ENCODE peak calls at places on chromosomes 6 and 20, in seven cellular contexts. O is thyroid gland; C is upper lobe of right lung; B is psoas muscle; N is mucosa of descending colon; W is IMR-90; Y is CD8-positive, alpha-beta T cell. G is an unnamed sample.
A peak's percentile ranks its signal among the peaks of the same experiment; 100 is the strongest.

GRCh38 chr20:34637245-34638185 is 39.4 kb downstream of the PIGU start:
- DNase-seq in B (peak; percentile 37), W (peak; percentile 80), C (no peak), N (no peak), O (no peak), Y (no peak), G (no peak)

GRCh38 chr20:19802492-19803158 is 44.6 kb downstream of the RIN2 start:
- DNase-seq in C (no peak), N (no peak), O (peak; percentile 49), B (no peak), W (peak; percentile 39), Y (no peak), G (peak; percentile 55)

GRCh38 chr6:52820198-52820597 is 16.6 kb upstream of the GSTA1 start:
- DNase-seq in B (no peak), Y (no peak), C (no peak), O (no peak), W (peak; percentile 52), N (no peak), G (no peak)

GRCh38 chr20:11716239-11716944 is 201.3 kb upstream of the BTBD3 start:
- DNase-seq in C (no peak), O (no peak), Y (no peak), N (no peak), W (peak; percentile 90), B (no peak), G (no peak)

GRCh38 chr6:111978826-111979225 is 75.1 kb upstream of the CCN6 start:
- DNase-seq in C (no peak), O (no peak), B (no peak), Y (no peak), N (no peak), W (no peak), G (no peak)

GRCh38 chr20:10319855-10320254 is 101.2 kb downstream of the SNAP25 start:
- DNase-seq in N (no peak), W (no peak), Y (no peak), C (no peak), B (no peak), O (no peak), G (no peak)

GRCh38 chr6:157461000-157461915 is 80.3 kb downstream of the ZDHHC14 start:
- DNase-seq in O (no peak), B (no peak), Y (no peak), C (no peak), N (no peak), W (peak; percentile 85), G (no peak)

GRCh38 chr6:167791780-167792478 is 34.8 kb upstream of the AFDN start:
- DNase-seq in C (no peak), Y (no peak), O (no peak), W (no peak), N (no peak), B (no peak), G (no peak)

GRCh38 chr6:8494730-8495129 is 59.4 kb upstream of the SLC35B3 start:
- DNase-seq in N (no peak), Y (no peak), B (no peak), C (no peak), W (no peak), O (no peak), G (no peak)

GRCh38 chr6:3208096-3208774 is 19.2 kb downstream of the TUBB2B start:
- DNase-seq in C (no peak), N (no peak), B (peak; percentile 55), Y (no peak), W (peak; percentile 95), O (no peak), G (no peak)

GRCh38 chr20:12722096-12722495 is 286.7 kb upstream of the SPTLC3 start:
- DNase-seq in C (no peak), N (no peak), W (no peak), O (no peak), Y (no peak), B (no peak), G (no peak)

GRCh38 chr20:2135018-2135417 is 33.4 kb downstream of the STK35 start:
- DNase-seq in B (no peak), Y (no peak), N (no peak), W (no peak), O (no peak), C (no peak), G (no peak)

GRCh38 chr6:53342210-53342609 is 6.5 kb downstream of the ELOVL5 start:
- DNase-seq in C (no peak), B (no peak), Y (no peak), N (no peak), O (no peak), W (no peak), G (no peak)

GRCh38 chr6:121695346-121695745 is 259.9 kb downstream of the GJA1 start:
- DNase-seq in C (no peak), W (no peak), O (no peak), Y (no peak), N (no peak), B (no peak), G (no peak)

GRCh38 chr6:134995536-134995935 is 45.6 kb upstream of the ALDH8A1 start:
- DNase-seq in O (no peak), B (no peak), N (no peak), W (no peak), C (no peak), Y (no peak), G (no peak)

GRCh38 chr6:54060286-54060685 is 51.0 kb upstream of the MLIP start:
- DNase-seq in Y (no peak), W (peak; percentile 53), B (no peak), N (no peak), O (no peak), C (no peak), G (no peak)

GRCh38 chr6:12657884-12658283 is 58.7 kb upstream of the PHACTR1 start:
- DNase-seq in N (no peak), Y (no peak), O (no peak), C (no peak), B (no peak), W (no peak), G (no peak)

GRCh38 chr6:12653396-12653910 is 63.1 kb upstream of the PHACTR1 start:
- DNase-seq in N (no peak), B (no peak), O (no peak), Y (no peak), C (no peak), W (no peak), G (no peak)

GRCh38 chr6:12654526-12654925 is 62.0 kb upstream of the PHACTR1 start:
- DNase-seq in N (no peak), W (no peak), O (no peak), B (no peak), C (no peak), Y (no peak), G (no peak)

GRCh38 chr6:12654107-12654506 is 62.5 kb upstream of the PHACTR1 start:
- DNase-seq in N (no peak), Y (no peak), C (no peak), B (no peak), O (no peak), W (no peak), G (no peak)

DNA sequence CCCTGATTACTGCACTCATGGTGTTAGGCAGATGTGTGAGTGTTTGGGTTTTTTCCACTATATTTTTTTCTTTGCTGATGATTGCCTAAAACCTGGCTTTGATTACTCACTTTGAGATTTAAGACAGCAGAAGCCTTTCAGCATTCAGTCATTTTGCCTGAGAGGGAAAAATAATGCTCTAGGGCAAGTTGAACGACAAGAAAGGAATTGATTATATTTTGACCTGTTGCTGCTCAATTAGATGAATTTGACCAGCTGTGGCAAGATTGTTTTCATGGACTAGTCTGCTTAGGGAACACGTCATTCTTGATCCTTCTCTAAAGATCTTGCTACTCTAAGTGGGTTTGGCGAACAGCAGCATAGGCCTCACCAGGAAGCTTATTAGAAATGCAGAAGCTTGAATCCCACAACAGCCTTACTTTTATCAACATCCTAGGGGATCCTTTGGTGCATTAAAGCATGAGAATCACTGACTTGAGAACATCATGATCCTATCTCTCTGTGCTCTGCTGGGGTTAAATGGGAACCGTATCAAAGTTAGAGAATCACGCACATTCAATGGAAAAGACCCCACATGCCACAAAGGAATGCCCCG is 59.6 kb upstream of the PHACTR1 start:
- DNase-seq in C (no peak), O (no peak), N (no peak), Y (no peak), B (no peak), W (no peak), G (no peak)
- H3K4me1 ChIP-seq in C (no peaks in the 10 kb centered on the region), O (no peaks in the 10 kb centered on the region), N (no peaks in the 10 kb centered on the region), Y (no peaks in the 10 kb centered on the region), B (no peaks in the 10 kb centered on the region), W (no peaks in the 10 kb centered on the region), G (no peaks in the 10 kb centered on the region)

GRCh38 chr6:45447005-45447404 is 69.3 kb upstream of the SUPT3H start:
- DNase-seq in O (no peak), C (no peak), B (no peak), W (no peak), Y (no peak), N (no peak), G (no peak)

GRCh38 chr6:45445364-45445748 is 67.6 kb upstream of the SUPT3H start:
- DNase-seq in B (no peak), O (no peak), C (no peak), N (no peak), W (peak; percentile 35), Y (no peak), G (no peak)

GRCh38 chr6:45448417-45449389 is 71.0 kb upstream of the SUPT3H start:
- DNase-seq in O (no peak), N (no peak), C (no peak), B (no peak), Y (no peak), W (peak; percentile 38), G (no peak)

GRCh38 chr6:45447721-45448120 is 70.0 kb upstream of the SUPT3H start:
- DNase-seq in Y (no peak), O (no peak), C (no peak), N (no peak), B (no peak), W (peak; percentile 38), G (no peak)

DNA sequence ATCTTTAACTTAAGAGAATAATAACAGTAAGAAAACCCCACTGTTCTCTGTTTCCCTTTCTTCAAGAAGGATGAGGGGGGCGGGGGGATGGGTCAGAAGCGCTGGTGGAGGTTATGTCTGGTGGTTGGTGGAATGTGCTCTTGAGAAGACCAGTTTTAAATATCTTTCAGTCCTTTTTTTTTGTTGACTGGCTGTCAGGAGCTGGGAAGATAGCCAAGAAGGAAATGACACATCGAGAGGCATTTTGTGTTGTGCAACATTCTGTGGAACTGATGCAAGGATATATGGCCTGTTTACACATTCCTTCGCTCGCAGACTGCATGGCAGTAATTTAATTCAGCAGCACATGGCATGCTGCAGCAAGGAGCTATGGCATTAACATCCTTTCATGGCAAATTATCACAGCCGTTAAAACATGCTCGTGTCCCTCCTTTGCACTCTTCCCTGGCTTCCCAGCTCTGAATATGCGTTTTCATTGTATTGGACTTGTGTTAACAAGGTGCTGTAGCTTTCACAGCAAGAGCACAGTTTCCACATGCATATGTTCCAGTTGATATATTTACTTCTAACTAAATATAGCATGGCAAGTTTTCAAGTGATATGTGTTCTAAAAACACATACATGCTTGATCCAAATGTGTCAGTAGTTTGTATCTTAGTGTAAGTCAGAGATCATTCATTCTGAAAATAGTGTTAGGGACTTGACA is 68.2 kb upstream of the SUPT3H start:
- DNase-seq in O (peak; percentile 70), W (peak; percentile 99), N (peak; percentile 60), Y (peak; percentile 6), B (peak; percentile 59), C (peak; percentile 73), G (peak; percentile 92)
- H3K4me3 ChIP-seq in O (no peak overlapping the region), W (no peak overlapping the region), N (no peak overlapping the region), Y (no peak overlapping the region), B (peak overlapping the region; percentile 37), C (no peak overlapping the region), G (no peak overlapping the region)

GRCh38 chr20:3929713-3930060 is 40.5 kb downstream of the PANK2 start:
- DNase-seq in B (no peak), C (no peak), N (no peak), O (no peak), W (no peak), Y (no peak), G (no peak)
- H3K4me1 ChIP-seq in B (peaks cover 36% of the 10 kb centered on the region), C (peaks cover 42% of the 10 kb centered on the region), N (no peaks in the 10 kb centered on the region), O (peaks cover 52% of the 10 kb centered on the region), W (peaks cover 18% of the 10 kb centered on the region), Y (peaks cover 21% of the 10 kb centered on the region), G (peaks cover 6% of the 10 kb centered on the region)

GRCh38 chr20:53409177-53409576 is 184.5 kb downstream of the ZNF217 start:
- DNase-seq in N (no peak), C (no peak), W (no peak), B (no peak), Y (no peak), O (no peak), G (no peak)
- H3K4me3 ChIP-seq in N (no peak overlapping the region), C (no peak overlapping the region), W (no peak overlapping the region), B (no peak overlapping the region), Y (no peak overlapping the region), O (no peak overlapping the region), G (no peak overlapping the region)

G was measured in small intestine.